ENCODE peak calls at places on chromosomes 12 and 14, in ten cellular contexts. One of them, this sample, is unnamed.

GRCh38 chr12:31773223-31773750 is 44.5 kb upstream of the AMN1 start:
- DNase-seq in HEK293T: no peak
- DNase-seq in astrocyte of the spinal cord: no peak
- DNase-seq in mucosa of gallbladder: peak
- DNase-seq in GM12865: peak
- DNase-seq in mucosa of descending colon: no peak
- DNase-seq in DMS153: peak
- DNase-seq in suprapubic skin: no peak
- DNase-seq in osteocyte: no peak
- DNase-seq in NCI-H774: peak
- DNase-seq in this sample: no peak

GRCh38 chr12:131370791-131371579 is 339.9 kb upstream of the SFSWAP start:
- DNase-seq in HEK293T: no peak
- DNase-seq in astrocyte of the spinal cord: no peak
- DNase-seq in mucosa of gallbladder: no peak
- DNase-seq in GM12865: peak
- DNase-seq in mucosa of descending colon: no peak
- DNase-seq in DMS153: no peak
- DNase-seq in suprapubic skin: peak
- DNase-seq in osteocyte: peak
- DNase-seq in NCI-H774: no peak
- DNase-seq in this sample: no peak

GRCh38 chr14:55889124-55889523 is 229.1 kb upstream of the PELI2 start:
- DNase-seq in HEK293T: no peak
- DNase-seq in astrocyte of the spinal cord: no peak
- DNase-seq in mucosa of gallbladder: peak
- DNase-seq in GM12865: no peak
- DNase-seq in mucosa of descending colon: no peak
- DNase-seq in DMS153: peak
- DNase-seq in suprapubic skin: no peak
- DNase-seq in osteocyte: no peak
- DNase-seq in NCI-H774: peak
- DNase-seq in this sample: peak

GRCh38 chr14:54681819-54682261 is 114.9 kb downstream of the SAMD4A start:
- DNase-seq in HEK293T: no peak
- DNase-seq in astrocyte of the spinal cord: peak
- DNase-seq in mucosa of gallbladder: no peak
- DNase-seq in GM12865: no peak
- DNase-seq in mucosa of descending colon: no peak
- DNase-seq in DMS153: no peak
- DNase-seq in suprapubic skin: no peak
- DNase-seq in osteocyte: no peak
- DNase-seq in NCI-H774: no peak
- DNase-seq in this sample: no peak

GRCh38 chr12:12017798-12018197 is 52.9 kb upstream of the BCL2L14 start:
- DNase-seq in HEK293T: no peak
- DNase-seq in astrocyte of the spinal cord: no peak
- DNase-seq in mucosa of gallbladder: no peak
- DNase-seq in GM12865: no peak
- DNase-seq in mucosa of descending colon: no peak
- DNase-seq in DMS153: no peak
- DNase-seq in suprapubic skin: peak
- DNase-seq in osteocyte: no peak
- DNase-seq in NCI-H774: no peak
- DNase-seq in this sample: no peak

GRCh38 chr12:116497051-116497529 is 62.1 kb upstream of the MAP1LC3B2 start:
- DNase-seq in HEK293T: no peak
- DNase-seq in astrocyte of the spinal cord: no peak
- DNase-seq in mucosa of gallbladder: peak
- DNase-seq in GM12865: no peak
- DNase-seq in mucosa of descending colon: no peak
- DNase-seq in DMS153: no peak
- DNase-seq in suprapubic skin: peak
- DNase-seq in osteocyte: no peak
- DNase-seq in NCI-H774: no peak
- DNase-seq in this sample: no peak

GRCh38 chr12:62396750-62397149 is 69.9 kb upstream of the MON2 start:
- DNase-seq in HEK293T: no peak
- DNase-seq in astrocyte of the spinal cord: no peak
- DNase-seq in mucosa of gallbladder: no peak
- DNase-seq in GM12865: no peak
- DNase-seq in mucosa of descending colon: no peak
- DNase-seq in DMS153: no peak
- DNase-seq in suprapubic skin: no peak
- DNase-seq in osteocyte: no peak
- DNase-seq in NCI-H774: no peak
- DNase-seq in this sample: no peak

GRCh38 chr14:58072288-58073071 is 79.5 kb downstream of the ARMH4 start:
- DNase-seq in HEK293T: peak
- DNase-seq in astrocyte of the spinal cord: peak
- DNase-seq in mucosa of gallbladder: peak
- DNase-seq in GM12865: peak
- DNase-seq in mucosa of descending colon: no peak
- DNase-seq in DMS153: peak
- DNase-seq in suprapubic skin: no peak
- DNase-seq in osteocyte: no peak
- DNase-seq in NCI-H774: peak
- DNase-seq in this sample: no peak

GRCh38 chr14:32559595-32559994 is 230.5 kb downstream of the AKAP6 start:
- DNase-seq in HEK293T: no peak
- DNase-seq in astrocyte of the spinal cord: peak
- DNase-seq in mucosa of gallbladder: no peak
- DNase-seq in GM12865: no peak
- DNase-seq in mucosa of descending colon: no peak
- DNase-seq in DMS153: no peak
- DNase-seq in suprapubic skin: no peak
- DNase-seq in osteocyte: no peak
- DNase-seq in NCI-H774: no peak
- DNase-seq in this sample: no peak

GRCh38 chr12:9760699-9761406 is at the start of gene CD69:
- DNase-seq in HEK293T: no peak
- DNase-seq in astrocyte of the spinal cord: no peak
- DNase-seq in mucosa of gallbladder: peak
- DNase-seq in GM12865: peak
- DNase-seq in mucosa of descending colon: no peak
- DNase-seq in DMS153: no peak
- DNase-seq in suprapubic skin: no peak
- DNase-seq in osteocyte: no peak
- DNase-seq in NCI-H774: no peak
- DNase-seq in this sample: no peak

GRCh38 chr14:39880106-39880695 is 448.0 kb upstream of the FBXO33 start:
- DNase-seq in HEK293T: no peak
- DNase-seq in astrocyte of the spinal cord: no peak
- DNase-seq in mucosa of gallbladder: no peak
- DNase-seq in GM12865: no peak
- DNase-seq in mucosa of descending colon: no peak
- DNase-seq in DMS153: no peak
- DNase-seq in suprapubic skin: no peak
- DNase-seq in osteocyte: no peak
- DNase-seq in NCI-H774: no peak
- DNase-seq in this sample: no peak

GRCh38 chr12:25495336-25496097 is 57.6 kb downstream of the LMNTD1 start:
- DNase-seq in HEK293T: no peak
- DNase-seq in astrocyte of the spinal cord: peak
- DNase-seq in mucosa of gallbladder: no peak
- DNase-seq in GM12865: no peak
- DNase-seq in mucosa of descending colon: no peak
- DNase-seq in DMS153: no peak
- DNase-seq in suprapubic skin: no peak
- DNase-seq in osteocyte: no peak
- DNase-seq in NCI-H774: no peak
- DNase-seq in this sample: no peak

GRCh38 chr12:67649165-67650126 is 901 bp downstream of the DYRK2 start:
- DNase-seq in HEK293T: peak
- DNase-seq in astrocyte of the spinal cord: peak
- DNase-seq in mucosa of gallbladder: peak
- DNase-seq in GM12865: peak
- DNase-seq in mucosa of descending colon: peak
- DNase-seq in DMS153: no peak
- DNase-seq in suprapubic skin: peak
- DNase-seq in osteocyte: no peak
- DNase-seq in NCI-H774: peak
- DNase-seq in this sample: no peak

GRCh38 chr12:104960464-104960863 is 2.4 kb upstream of the SLC41A2 start:
- DNase-seq in HEK293T: no peak
- DNase-seq in astrocyte of the spinal cord: no peak
- DNase-seq in mucosa of gallbladder: no peak
- DNase-seq in GM12865: no peak
- DNase-seq in mucosa of descending colon: no peak
- DNase-seq in DMS153: no peak
- DNase-seq in suprapubic skin: no peak
- DNase-seq in osteocyte: no peak
- DNase-seq in NCI-H774: no peak
- DNase-seq in this sample: no peak

GRCh38 chr12:84763112-84763511 is 149.5 kb downstream of the SLC6A15 start:
- DNase-seq in HEK293T: no peak
- DNase-seq in astrocyte of the spinal cord: peak
- DNase-seq in mucosa of gallbladder: no peak
- DNase-seq in GM12865: no peak
- DNase-seq in mucosa of descending colon: no peak
- DNase-seq in DMS153: no peak
- DNase-seq in suprapubic skin: no peak
- DNase-seq in osteocyte: no peak
- DNase-seq in NCI-H774: no peak
- DNase-seq in this sample: no peak

GRCh38 chr12:80445083-80445482 is 1.0 kb downstream of the PTPRQ start:
- DNase-seq in HEK293T: no peak
- DNase-seq in astrocyte of the spinal cord: peak
- DNase-seq in mucosa of gallbladder: no peak
- DNase-seq in GM12865: no peak
- DNase-seq in mucosa of descending colon: no peak
- DNase-seq in DMS153: no peak
- DNase-seq in suprapubic skin: no peak
- DNase-seq in osteocyte: no peak
- DNase-seq in NCI-H774: no peak
- DNase-seq in this sample: no peak

GRCh38 chr12:124617615-124618014 is 50.2 kb upstream of the NCOR2 start:
- DNase-seq in HEK293T: no peak
- DNase-seq in astrocyte of the spinal cord: no peak
- DNase-seq in mucosa of gallbladder: no peak
- DNase-seq in GM12865: no peak
- DNase-seq in mucosa of descending colon: peak
- DNase-seq in DMS153: peak
- DNase-seq in suprapubic skin: no peak
- DNase-seq in osteocyte: no peak
- DNase-seq in NCI-H774: peak
- DNase-seq in this sample: no peak

GRCh38 chr12:124512667-124513296 is 54.6 kb downstream of the NCOR2 start:
- DNase-seq in HEK293T: no peak
- DNase-seq in astrocyte of the spinal cord: peak
- DNase-seq in mucosa of gallbladder: peak
- DNase-seq in GM12865: no peak
- DNase-seq in mucosa of descending colon: peak
- DNase-seq in DMS153: peak
- DNase-seq in suprapubic skin: peak
- DNase-seq in osteocyte: peak
- DNase-seq in NCI-H774: no peak
- DNase-seq in this sample: peak

GRCh38 chr12:48852734-48853168 is 788 bp upstream of the DDX23 start:
- DNase-seq in HEK293T: no peak
- DNase-seq in astrocyte of the spinal cord: no peak
- DNase-seq in mucosa of gallbladder: no peak
- DNase-seq in GM12865: peak
- DNase-seq in mucosa of descending colon: no peak
- DNase-seq in DMS153: no peak
- DNase-seq in suprapubic skin: no peak
- DNase-seq in osteocyte: no peak
- DNase-seq in NCI-H774: no peak
- DNase-seq in this sample: no peak

This sample was measured in esophagus muscularis mucosa.